ENCODE peak calls at places on chromosomes 7 and 10, in four cellular contexts. G, S, J and I are unnamed samples.

GRCh38 chr10:21161090-21161625 is 264.0 kb upstream of the NEBL start:
- DNase-seq in G (no peak), S (no peak), J (no peak), I (no peak)

GRCh38 chr7:137628211-137628610 is 218.6 kb downstream of the DGKI start:
- DNase-seq in G (no peak), S (no peak), J (no peak), I (no peak)

GRCh38 chr7:148905093-148905666 is 21.1 kb upstream of the EZH2 start:
- DNase-seq in G (no peak), S (no peak), J (no peak), I (peak; percentile 50)

GRCh38 chr7:41085244-41085643 is 617.6 kb downstream of the INHBA start:
- DNase-seq in G (no peak), S (no peak), J (no peak), I (no peak)

GRCh38 chr10:32680803-32681557 is 235.0 kb downstream of the CCDC7 start:
- DNase-seq in G (no peak), S (no peak), J (no peak), I (no peak)

GRCh38 chr7:49852619-49853462 is 79.4 kb downstream of the VWC2 start:
- DNase-seq in G (peak; percentile 39), S (peak; percentile 46), J (no peak), I (peak; percentile 75)

GRCh38 chr10:123583639-123584418 is 82.3 kb upstream of the GPR26 start:
- DNase-seq in G (peak; percentile 34), S (peak; percentile 44), J (no peak), I (peak; percentile 57)

GRCh38 chr10:132397671-132398565 is 918 bp downstream of the PWWP2B start:
- DNase-seq in G (no peak), S (peak; percentile 35), J (no peak), I (no peak)

GRCh38 chr10:117539271-117539876 is 3.2 kb upstream of the EMX2 start:
- DNase-seq in G (no peak), S (no peak), J (no peak), I (no peak)

GRCh38 chr7:29969706-29970105 is 19.9 kb downstream of the SCRN1 start:
- DNase-seq in G (no peak), S (no peak), J (no peak), I (no peak)

GRCh38 chr7:137462074-137462715 is 118.7 kb upstream of the PTN start:
- DNase-seq in G (no peak), S (no peak), J (no peak), I (no peak)

GRCh38 chr10:124323806-124324205 is 94.9 kb downstream of the OAT start:
- DNase-seq in G (no peak), S (no peak), J (no peak), I (no peak)

GRCh38 chr10:62911210-62911963 is 95.2 kb upstream of the EGR2 start:
- DNase-seq in G (no peak), S (no peak), J (no peak), I (no peak)

GRCh38 chr10:72353963-72354355 is 760 bp downstream of the DNAJB12 start:
- DNase-seq in G (no peak), S (peak; percentile 58), J (no peak), I (no peak)

GRCh38 chr10:63155388-63156028 is 22.4 kb downstream of the NRBF2 start:
- DNase-seq in G (no peak), S (no peak), J (no peak), I (no peak)

GRCh38 chr10:69089638-69090599 is 2.0 kb downstream of the SRGN start:
- DNase-seq in G (no peak), S (peak; percentile 34), J (peak; percentile 65), I (no peak)

GRCh38 chr7:332646-333398 is 42.9 kb downstream of the FOXL3 start:
- DNase-seq in G (peak; percentile 60), S (peak; percentile 87), J (no peak), I (peak; percentile 98)

GRCh38 chr7:141417506-141417905 is 133.7 kb upstream of the AGK start:
- DNase-seq in G (no peak), S (no peak), J (no peak), I (no peak)

GRCh38 chr7:45133352-45133751 is 21.9 kb upstream of the TBRG4 start:
- DNase-seq in G (no peak), S (no peak), J (no peak), I (no peak)

GRCh38 chr10:48364659-48365405 is 58.4 kb downstream of the MAPK8 start:
- DNase-seq in G (peak; percentile 20), S (no peak), J (no peak), I (no peak)

GRCh38 chr7:150339369-150339768 is 2.1 kb downstream of the RARRES2 start:
- DNase-seq in G (no peak), S (no peak), J (no peak), I (no peak)

GRCh38 chr7:85931919-85932318 is 711.8 kb upstream of the GRM3 start:
- DNase-seq in G (no peak), S (no peak), J (no peak), I (no peak)

GRCh38 chr7:44072364-44073231 is 7.2 kb upstream of the PGAM2 start:
- DNase-seq in G (peak; percentile 76), S (peak; percentile 79), J (no peak), I (peak; percentile 76)

GRCh38 chr7:23013715-23014649 is at the start of gene HYCC1:
- DNase-seq in G (peak; percentile 96), S (peak; percentile 98), J (peak; percentile 98), I (peak; percentile 99)

GRCh38 chr10:104339469-104340098 is 1.3 kb upstream of the ITPRIP start:
- DNase-seq in G (peak; percentile 56), S (peak; percentile 38), J (no peak), I (peak; percentile 42)

GRCh38 chr7:135929692-135930091 is 47.5 kb downstream of the MTPN start:
- DNase-seq in G (peak; percentile 8), S (peak; percentile 78), J (no peak), I (no peak)

GRCh38 chr7:149459540-149460433 is 1.1 kb downstream of the ZNF777 start:
- DNase-seq in G (no peak), S (peak; percentile 79), J (no peak), I (no peak)

GRCh38 chr7:25482631-25483030 is 254.3 kb upstream of the NPVF start:
- DNase-seq in G (no peak), S (no peak), J (no peak), I (no peak)

DNA sequence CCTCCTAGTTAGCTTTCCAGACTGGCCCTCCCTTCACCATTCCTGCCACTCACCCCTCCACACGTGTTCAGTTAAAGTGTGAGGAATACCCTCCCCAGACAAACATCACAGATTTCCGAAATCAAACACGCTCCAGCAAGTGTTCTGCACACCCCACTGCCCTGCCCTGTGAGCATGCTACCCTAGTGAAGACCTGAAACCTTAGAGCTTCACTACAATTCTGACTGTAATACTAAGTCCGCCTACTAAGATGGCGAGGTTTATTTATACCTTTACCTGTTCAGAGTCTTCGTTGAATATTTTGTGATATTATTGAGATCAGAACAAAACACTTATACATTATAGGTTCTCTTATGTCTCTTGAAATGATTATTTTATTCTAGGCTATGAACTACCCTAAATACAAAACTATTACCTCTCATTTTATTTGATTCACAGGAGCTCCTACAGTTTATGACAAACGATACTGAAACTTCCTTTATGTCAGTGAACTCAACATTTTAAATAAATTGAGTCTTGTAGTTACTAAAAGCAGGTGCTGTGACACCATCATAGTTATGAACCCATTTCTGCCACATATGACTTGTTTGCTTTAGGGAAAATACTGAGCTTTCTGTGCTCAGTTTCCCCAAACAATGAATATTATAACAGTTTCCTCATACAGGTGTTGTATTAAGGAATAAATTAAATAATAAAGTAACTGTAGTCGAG is 8.6 kb downstream of the SCIN start:
- DNase-seq in G (no peak), S (no peak), J (no peak), I (no peak)
- TF ChIP-seq CHD2 in G (no peak), S (no peak), J (no peak), I (no peak)

GRCh38 chr7:73742338-73742752 is 3.7 kb upstream of the ABHD11 start:
- DNase-seq in G (no peak), S (no peak), J (no peak), I (peak; percentile 74)

GRCh38 chr7:73740771-73741170 is 2.2 kb upstream of the ABHD11 start:
- DNase-seq in G (no peak), S (no peak), J (no peak), I (no peak)

GRCh38 chr7:73740212-73740611 is 1.6 kb upstream of the ABHD11 start:
- DNase-seq in G (no peak), S (no peak), J (no peak), I (no peak)

GRCh38 chr7:73741600-73741999 is 3.0 kb upstream of the ABHD11 start:
- DNase-seq in G (no peak), S (no peak), J (no peak), I (peak; percentile 59)

GRCh38 chr7:73742753-73743641 is 4.4 kb upstream of the ABHD11 start:
- DNase-seq in G (peak; percentile 85), S (no peak), J (no peak), I (peak; percentile 98)
- TF ChIP-seq SP1 in G (no peak), S (no peak), J (no peak), I (peak; percentile 95)

DNA sequence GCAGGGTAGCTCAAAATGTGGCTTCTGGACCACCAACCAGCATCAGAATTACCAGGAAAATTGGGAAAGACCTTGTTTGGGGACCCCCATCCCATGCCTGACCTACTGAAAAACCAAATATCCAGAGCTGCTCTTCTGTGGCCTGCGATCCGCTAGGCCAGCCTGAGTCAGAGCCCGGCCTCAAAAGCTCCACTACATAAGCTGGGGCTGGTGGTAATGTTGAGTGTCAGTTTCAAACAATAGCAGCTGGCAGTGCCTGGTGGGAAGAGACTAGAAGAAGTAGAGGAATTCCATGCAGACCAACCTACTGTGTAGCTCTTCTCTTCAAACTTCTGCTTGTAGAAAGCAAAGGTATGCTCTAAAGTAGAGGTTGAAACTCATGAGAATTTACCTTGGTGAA is 52.0 kb downstream of the KLRG2 start:
- DNase-seq in G (no peak), S (no peak), J (no peak), I (peak; percentile 34)
- H3K27ac ChIP-seq in G (no peak overlapping the region), S (no peak overlapping the region), J (no peak overlapping the region), I (no peak overlapping the region)

GRCh38 chr7:92421676-92422435 is 25.4 kb upstream of the GATAD1 start:
- DNase-seq in G (no peak), S (peak; percentile 33), J (no peak), I (no peak)
- TF ChIP-seq CHD2 in G (no peak), S (no peak), J (no peak), I (no peak)

GRCh38 chr10:93598157-93598556 is 2.9 kb downstream of the RBP4 start:
- DNase-seq in G (no peak), S (no peak), J (no peak), I (no peak)
- TF ChIP-seq SP1 in G (no peak), S (no peak), J (no peak), I (no peak)